ENCODE peak calls at places on chromosomes 3 and 15, in nine cellular contexts. U is heart right ventricle; Q is CD4-positive, alpha-beta T cell; P is ascending aorta; F is prostate gland; Y is heart left ventricle; Z is CD8-positive, alpha-beta T cell; S is fibroblast of pulmonary artery; N is astrocyte of the spinal cord. O is an unnamed sample.

GRCh38 chr3:119258915-119259314 is 18.2 kb upstream of the B4GALT4 start:
- DNase-seq in U (no peak), Q (no peak), P (no peak), F (no peak), Y (no peak), Z (no peak), S (no peak), N (no peak), O (no peak)

GRCh38 chr15:31200735-31201151 is 99.2 kb upstream of the TRPM1 start:
- DNase-seq in U (peak; percentile 75), Q (peak; percentile 70), P (no peak), F (peak; percentile 83), Y (peak; percentile 83), Z (peak; percentile 63), S (peak; percentile 70), N (peak; percentile 49), O (peak; percentile 88)

GRCh38 chr3:42270561-42270960 is 4.6 kb upstream of the CCK start:
- DNase-seq in U (no peak), Q (no peak), P (no peak), F (no peak), Y (no peak), Z (no peak), S (no peak), N (no peak), O (no peak)

GRCh38 chr3:171240504-171240835 is 213.9 kb upstream of the SLC2A2 start:
- DNase-seq in U (no peak), Q (no peak), P (no peak), F (no peak), Y (no peak), Z (no peak), S (no peak), N (no peak), O (no peak)

GRCh38 chr15:41851755-41852370 is 13.2 kb downstream of the PLA2G4B start:
- DNase-seq in U (no peak), Q (no peak), P (no peak), F (no peak), Y (no peak), Z (no peak), S (no peak), N (no peak), O (no peak)

GRCh38 chr3:172142074-172143059 is 103.0 kb downstream of the FNDC3B start:
- DNase-seq in U (no peak), Q (no peak), P (no peak), F (no peak), Y (no peak), Z (no peak), S (peak; percentile 86), N (peak; percentile 92), O (peak; percentile 74)

GRCh38 chr15:54604963-54605362 is 591.8 kb downstream of the RSL24D1 start:
- DNase-seq in U (no peak), Q (no peak), P (no peak), F (no peak), Y (no peak), Z (no peak), S (no peak), N (no peak), O (no peak)

GRCh38 chr15:67717776-67718175 is 107.5 kb upstream of the SKOR1 start:
- DNase-seq in U (no peak), Q (no peak), P (no peak), F (no peak), Y (no peak), Z (no peak), S (no peak), N (no peak), O (no peak)

GRCh38 chr3:155646128-155646527 is 98.7 kb downstream of the PLCH1 start:
- DNase-seq in U (no peak), Q (no peak), P (no peak), F (no peak), Y (no peak), Z (no peak), S (no peak), N (no peak), O (no peak)

GRCh38 chr15:66854012-66854965 is 152.3 kb downstream of the SMAD6 start:
- DNase-seq in U (no peak), Q (no peak), P (peak; percentile 53), F (no peak), Y (peak; percentile 14), Z (no peak), S (no peak), N (no peak), O (no peak)

GRCh38 chr15:69973102-69973714 is 124.5 kb downstream of the TLE3 start:
- DNase-seq in U (no peak), Q (no peak), P (no peak), F (no peak), Y (no peak), Z (no peak), S (peak; percentile 64), N (peak; percentile 36), O (peak; percentile 65)

GRCh38 chr15:67050522-67051087 is 14.8 kb upstream of the SMAD3 start:
- DNase-seq in U (no peak), Q (no peak), P (peak; percentile 62), F (no peak), Y (no peak), Z (no peak), S (no peak), N (no peak), O (no peak)

GRCh38 chr3:177554900-177555759 is 357.8 kb upstream of the TBL1XR1 start:
- DNase-seq in U (no peak), Q (no peak), P (no peak), F (no peak), Y (no peak), Z (no peak), S (peak; percentile 67), N (peak; percentile 83), O (peak; percentile 84)

GRCh38 chr15:48928877-48929538 is 34.7 kb downstream of the SHC4 start:
- DNase-seq in U (no peak), Q (no peak), P (no peak), F (no peak), Y (no peak), Z (no peak), S (no peak), N (peak; percentile 27), O (no peak)

GRCh38 chr3:66494964-66495581 is 5.7 kb downstream of the LRIG1 start:
- DNase-seq in U (no peak), Q (no peak), P (no peak), F (no peak), Y (no peak), Z (no peak), S (no peak), N (no peak), O (no peak)

GRCh38 chr3:194983121-194983520 is 287.8 kb downstream of the XXYLT1 start:
- DNase-seq in U (no peak), Q (no peak), P (no peak), F (no peak), Y (no peak), Z (no peak), S (no peak), N (no peak), O (no peak)

GRCh38 chr3:36875397-36875796 is 69.5 kb downstream of the TRANK1 start:
- DNase-seq in U (no peak), Q (no peak), P (no peak), F (no peak), Y (no peak), Z (no peak), S (no peak), N (no peak), O (no peak)

GRCh38 chr3:54870423-54870822 is 57.4 kb downstream of the LRTM1 start:
- DNase-seq in U (no peak), Q (no peak), P (no peak), F (peak; percentile 19), Y (no peak), Z (no peak), S (peak; percentile 94), N (peak; percentile 96), O (peak; percentile 92)

GRCh38 chr15:73464602-73465001 is 21.6 kb downstream of the REC114 start:
- DNase-seq in U (no peak), Q (no peak), P (no peak), F (no peak), Y (no peak), Z (no peak), S (no peak), N (no peak), O (no peak)
- TF ChIP-seq CTCF in U (no peak), Q (no peak), P (no peak), F (no peak), Y (no peak), Z (no peak), S (peak; percentile 15), N (peak; percentile 16), O (peak; percentile 20)

GRCh38 chr15:76964157-76964556 is 30.8 kb upstream of the PSTPIP1 start:
- DNase-seq in U (no peak), Q (no peak), P (no peak), F (no peak), Y (no peak), Z (no peak), S (peak; percentile 45), N (no peak), O (peak; percentile 56)

GRCh38 chr15:76963596-76963995 is 31.3 kb upstream of the PSTPIP1 start:
- DNase-seq in U (no peak), Q (no peak), P (no peak), F (no peak), Y (no peak), Z (no peak), S (no peak), N (no peak), O (no peak)

GRCh38 chr15:76968310-76968709 is 26.6 kb upstream of the PSTPIP1 start:
- DNase-seq in U (no peak), Q (no peak), P (no peak), F (no peak), Y (no peak), Z (no peak), S (peak; percentile 35), N (no peak), O (peak; percentile 40)

GRCh38 chr15:76962337-76963013 is 30.9 kb downstream of the RCN2 start:
- DNase-seq in U (no peak), Q (no peak), P (no peak), F (no peak), Y (no peak), Z (no peak), S (no peak), N (no peak), O (no peak)

GRCh38 chr15:76967067-76967466 is 27.9 kb upstream of the PSTPIP1 start:
- DNase-seq in U (no peak), Q (no peak), P (no peak), F (no peak), Y (no peak), Z (no peak), S (no peak), N (no peak), O (no peak)
- TF ChIP-seq CTCF in U (no peak), Q (no peak), P (no peak), F (no peak), Y (no peak), Z (no peak), S (no peak), N (no peak), O (no peak)

GRCh38 chr3:127428344-127429001 is 140.6 kb upstream of the PRR20G start:
- DNase-seq in U (no peak), Q (no peak), P (peak; percentile 11), F (no peak), Y (peak; percentile 6), Z (no peak), S (no peak), N (no peak), O (no peak)
- TF ChIP-seq CTCF in U (no peak), Q (no peak), P (no peak), F (no peak), Y (no peak), Z (no peak), S (no peak), N (no peak), O (no peak)

DNA sequence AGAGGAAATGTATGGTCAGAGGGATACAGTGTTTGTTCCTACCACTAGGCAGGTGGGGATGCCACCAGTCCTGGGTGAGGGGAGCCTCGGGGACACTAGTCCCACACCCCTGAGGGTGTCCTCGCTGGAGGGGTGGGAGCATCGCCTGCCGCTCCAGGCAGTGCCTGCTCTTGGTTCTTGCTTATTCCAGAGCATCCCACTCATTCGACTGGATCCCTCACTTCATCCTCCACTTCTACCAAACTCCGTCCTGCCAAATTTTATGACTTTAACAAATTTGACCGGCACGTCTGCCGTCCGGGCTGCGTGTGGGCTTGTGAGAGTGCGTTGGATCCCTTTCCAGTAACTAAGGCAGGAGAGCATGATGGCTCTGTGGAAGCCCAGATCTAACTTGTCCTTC is 34.8 kb downstream of the MGLL start:
- DNase-seq in U (no peak), Q (no peak), P (no peak), F (no peak), Y (no peak), Z (no peak), S (no peak), N (no peak), O (no peak)
- TF ChIP-seq CTCF in U (no peak), Q (no peak), P (no peak), F (no peak), Y (no peak), Z (no peak), S (no peak), N (no peak), O (no peak)

O was measured in cardiac fibroblast.